ENCODE peak calls at places on chromosome 13, in seven cellular contexts. O is SK-N-SH, K is HepG2, Q is GM12878, T is K562, X is H1, Y is GM12892. P is an unnamed sample.

GRCh38 chr13:42893346-42893745 is 98.7 kb downstream of the EPSTI1 start:
- DNase-seq in O (no peak), K (no peak), Q (no peak), T (no peak), X (no peak), Y (no peak), P (no peak)

GRCh38 chr13:96771501-96772367 is 222.5 kb downstream of the OXGR1 start:
- DNase-seq in O (no peak), K (no peak), Q (no peak), T (no peak), X (no peak), Y (no peak), P (no peak)

GRCh38 chr13:41562083-41562482 is 104.7 kb downstream of the RGCC start:
- DNase-seq in O (no peak), K (no peak), Q (no peak), T (no peak), X (no peak), Y (no peak), P (no peak)

GRCh38 chr13:47033216-47033615 is 136.4 kb upstream of the HTR2A start:
- DNase-seq in O (no peak), K (no peak), Q (no peak), T (peak; percentile 16), X (no peak), Y (no peak), P (no peak)

GRCh38 chr13:31485651-31486051 is 253.7 kb upstream of the RXFP2 start:
- DNase-seq in O (peak; percentile 23), K (no peak), Q (no peak), T (no peak), X (no peak), Y (no peak), P (no peak)

GRCh38 chr13:110716235-110716505 is 2.7 kb downstream of the ING1 start:
- DNase-seq in O (no peak), K (peak; percentile 24), Q (no peak), T (peak; percentile 55), X (no peak), Y (no peak), P (no peak)

GRCh38 chr13:66805657-66806056 is 424.5 kb downstream of the PCDH9 start:
- DNase-seq in O (no peak), K (no peak), Q (no peak), T (no peak), X (no peak), Y (no peak), P (no peak)

GRCh38 chr13:32632343-32632910 is 46.2 kb downstream of the PDS5B start:
- DNase-seq in O (no peak), K (no peak), Q (no peak), T (no peak), X (no peak), Y (no peak), P (no peak)

GRCh38 chr13:50645092-50645491 is 198.4 kb downstream of the DLEU7 start:
- DNase-seq in O (no peak), K (no peak), Q (no peak), T (no peak), X (no peak), Y (no peak), P (no peak)

GRCh38 chr13:27455331-27455855 is 5.0 kb upstream of the MTIF3 start:
- DNase-seq in O (no peak), K (no peak), Q (no peak), T (no peak), X (no peak), Y (no peak), P (no peak)

GRCh38 chr13:72853000-72853399 is 71.1 kb downstream of the PIBF1 start:
- DNase-seq in O (no peak), K (no peak), Q (no peak), T (no peak), X (no peak), Y (no peak), P (no peak)

GRCh38 chr13:38674208-38674607 is 12.7 kb upstream of the FREM2 start:
- DNase-seq in O (no peak), K (no peak), Q (no peak), T (no peak), X (no peak), Y (no peak), P (no peak)

DNA sequence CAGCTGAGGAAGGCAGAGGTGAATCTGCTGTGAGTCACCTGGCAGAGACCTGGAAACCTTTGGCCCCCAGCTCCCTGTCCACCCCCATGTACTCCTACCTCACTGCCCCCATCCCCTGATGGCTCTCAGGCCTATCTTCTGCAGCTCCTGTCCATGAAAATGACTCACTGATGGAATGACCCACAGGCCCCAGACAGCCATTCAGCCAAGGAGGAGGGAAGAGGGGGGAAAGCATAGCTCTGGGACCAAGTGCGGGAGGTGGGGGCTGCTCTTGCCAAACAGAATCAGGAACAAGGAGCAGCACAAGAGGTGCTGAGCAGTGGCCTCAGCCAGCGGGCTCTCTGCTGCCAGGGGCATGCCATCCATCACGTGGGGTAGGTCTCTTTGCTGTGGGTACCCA is 111.4 kb upstream of the C1QTNF9B start:
- DNase-seq in O (no peak), K (no peak), Q (no peak), T (no peak), X (no peak), Y (no peak), P (no peak)
- TF ChIP-seq TAF1 in O (no peak), K (no peak), Q (no peak), T (no peak), X (no peak), Y (no peak), P (no peak)

GRCh38 chr13:20264271-20265018 is 32.3 kb upstream of the GJB6 start:
- DNase-seq in O (no peak), K (no peak), Q (peak; percentile 55), T (no peak), X (no peak), Y (no peak), P (no peak)

GRCh38 chr13:20258963-20259288 is 26.8 kb upstream of the GJB6 start:
- DNase-seq in O (no peak), K (no peak), Q (no peak), T (no peak), X (no peak), Y (no peak), P (no peak)

GRCh38 chr13:20258208-20258962 is 26.3 kb upstream of the GJB6 start:
- DNase-seq in O (no peak), K (no peak), Q (no peak), T (no peak), X (no peak), Y (no peak), P (no peak)

DNA sequence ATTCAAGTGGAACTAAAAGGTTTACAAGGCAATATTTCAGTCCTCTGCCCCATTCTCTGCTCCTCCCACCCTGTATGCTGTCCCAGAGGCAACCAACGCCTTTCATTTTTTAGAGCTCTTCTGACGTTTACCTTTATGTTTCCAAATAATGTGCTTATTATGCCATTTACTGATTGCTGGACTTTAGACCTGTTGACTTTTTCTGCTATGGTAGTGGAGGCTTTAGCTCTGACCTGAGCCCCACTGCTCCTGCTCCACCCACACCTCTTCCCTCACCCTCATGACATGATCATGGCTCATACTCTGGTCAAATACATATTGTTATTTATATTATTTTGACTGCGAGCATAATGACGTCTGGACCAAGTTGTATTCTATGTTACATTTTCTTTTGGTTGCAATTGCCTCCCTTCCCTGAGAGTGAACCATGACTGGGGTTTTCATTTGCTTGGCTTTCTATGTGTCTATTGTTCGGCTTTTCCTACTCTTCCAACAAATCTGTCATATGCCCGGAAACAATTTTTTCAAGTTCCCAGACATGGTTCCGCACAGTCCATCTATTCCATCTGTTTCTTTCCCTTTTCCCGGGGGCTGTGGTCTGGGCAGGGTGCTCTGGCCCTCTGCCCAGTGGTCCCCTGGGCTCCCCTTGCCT is 31.4 kb upstream of the GJB6 start:
- DNase-seq in O (no peak), K (peak; percentile 59), Q (no peak), T (no peak), X (no peak), Y (no peak), P (no peak)
- TF ChIP-seq TAF1 in O (no peak), K (no peak), Q (no peak), T (no peak), X (no peak), Y (no peak), P (no peak)

GRCh38 chr13:29850213-29850898 is at the start of gene UBL3:
- DNase-seq in O (peak; percentile 97), K (peak; percentile 90), Q (peak; percentile 62), T (peak; percentile 92), X (peak; percentile 87), Y (peak; percentile 84), P (peak; percentile 84)

GRCh38 chr13:29849071-29849541 is 1.3 kb downstream of the UBL3 start:
- DNase-seq in O (peak; percentile 38), K (peak; percentile 13), Q (no peak), T (peak; percentile 10), X (no peak), Y (no peak), P (no peak)

GRCh38 chr13:29852464-29853054 is 2.1 kb upstream of the UBL3 start:
- DNase-seq in O (no peak), K (no peak), Q (no peak), T (no peak), X (no peak), Y (no peak), P (no peak)

GRCh38 chr13:29847501-29847983 is 2.9 kb downstream of the UBL3 start:
- DNase-seq in O (peak; percentile 42), K (peak; percentile 37), Q (no peak), T (no peak), X (no peak), Y (no peak), P (no peak)

DNA sequence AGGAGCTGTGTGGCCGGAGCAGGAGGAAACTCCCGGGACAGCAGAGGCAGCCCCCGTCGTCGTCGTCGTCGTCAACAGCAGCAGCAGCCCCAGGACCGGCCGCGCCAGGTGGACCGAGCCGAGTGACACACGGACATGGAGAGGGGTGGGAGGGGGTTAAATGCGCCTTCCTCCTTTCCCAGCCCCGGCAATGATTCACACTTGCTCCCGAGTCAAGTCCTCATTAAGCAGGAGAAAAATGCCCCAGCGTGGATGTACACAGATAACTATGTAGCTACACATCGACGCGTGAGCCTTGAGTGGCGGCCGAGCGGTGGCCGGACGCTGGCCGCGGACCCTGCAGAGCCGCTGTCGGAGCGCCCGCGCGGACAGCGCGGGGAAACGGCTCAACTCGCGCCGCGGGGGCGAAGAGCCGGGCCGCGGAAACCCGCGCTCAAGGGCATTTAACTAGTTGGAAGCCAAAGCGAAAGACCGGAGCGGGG is 645 bp downstream of the UBL3 start:
- DNase-seq in O (peak; percentile 70), K (peak; percentile 33), Q (no peak), T (peak; percentile 41), X (peak; percentile 56), Y (peak; percentile 19), P (peak; percentile 13)
- TF ChIP-seq TAF1 in O (no peak), K (no peak), Q (no peak), T (no peak), X (no peak), Y (no peak), P (no peak)

GRCh38 chr13:111855016-111855590 is 211.8 kb upstream of the SOX1 start:
- DNase-seq in O (no peak), K (no peak), Q (no peak), T (no peak), X (peak; percentile 14), Y (no peak), P (no peak)

GRCh38 chr13:111854403-111854802 is 212.5 kb upstream of the SOX1 start:
- DNase-seq in O (no peak), K (no peak), Q (no peak), T (no peak), X (peak; percentile 39), Y (no peak), P (no peak)

GRCh38 chr13:111853766-111854165 is 213.2 kb upstream of the SOX1 start:
- DNase-seq in O (no peak), K (no peak), Q (no peak), T (no peak), X (peak; percentile 36), Y (no peak), P (no peak)

GRCh38 chr13:111852701-111853100 is 214.2 kb upstream of the SOX1 start:
- DNase-seq in O (no peak), K (no peak), Q (no peak), T (no peak), X (peak; percentile 45), Y (no peak), P (no peak)

GRCh38 chr13:111853146-111853545 is 213.8 kb upstream of the SOX1 start:
- DNase-seq in O (no peak), K (no peak), Q (no peak), T (no peak), X (peak; percentile 31), Y (no peak), P (no peak)
- TF ChIP-seq TAF1 in O (no peak), K (no peak), Q (no peak), T (no peak), X (no peak), Y (no peak), P (no peak)